ENCODE peak calls at places on chromosomes 13 and 19, in five cellular contexts. H, M, J, O and T are unnamed samples.

GRCh38 chr19:55454787-55455243 is 6.6 kb downstream of the ISOC2 start:
- DNase-seq in O (no peak), M (peak), J (no peak), H (peak), T (peak)

GRCh38 chr13:94239135-94239534 is 240.3 kb downstream of the DCT start:
- DNase-seq in M (no peak), O (no peak), H (peak), J (no peak), T (peak)

GRCh38 chr19:39420769-39421168 is 8.3 kb downstream of the PLEKHG2 start:
- DNase-seq in M (no peak), O (no peak), H (no peak), J (no peak), T (no peak)

GRCh38 chr13:73403362-73404150 is 344.8 kb downstream of the KLF5 start:
- DNase-seq in J (no peak), O (no peak), M (no peak), H (no peak), T (no peak)

GRCh38 chr19:38699027-38699346 is 45.3 kb downstream of the CAPN12 start:
- DNase-seq in H (no peak), O (no peak), M (no peak), J (no peak), T (no peak)

GRCh38 chr19:32223595-32224370 is 121.6 kb upstream of the ZNF507 start:
- DNase-seq in O (no peak), M (peak), J (no peak), H (no peak), T (no peak)

GRCh38 chr19:22601906-22602630 is 32.1 kb upstream of the ZNF492 start:
- DNase-seq in M (no peak), O (peak), H (no peak), J (no peak), T (no peak)

GRCh38 chr13:112777637-112778406 is 88.0 kb downstream of the ATP11A start:
- DNase-seq in H (no peak), J (no peak), O (peak), M (no peak), T (no peak)

GRCh38 chr13:27533155-27533643 is 82.8 kb upstream of the MTIF3 start:
- DNase-seq in M (peak), J (peak), O (peak), H (peak), T (peak)

GRCh38 chr19:38224014-38224862 is at the start of gene DPF1:
- DNase-seq in M (peak), J (peak), O (no peak), H (peak), T (peak)

GRCh38 chr19:3110126-3110825 is 16.1 kb downstream of the GNA11 start:
- DNase-seq in J (peak), O (no peak), M (no peak), H (no peak), T (no peak)

GRCh38 chr13:66345988-66346387 is 884.1 kb downstream of the PCDH9 start:
- DNase-seq in H (no peak), O (no peak), M (no peak), J (no peak), T (no peak)

GRCh38 chr13:76903544-76904162 is 17.4 kb upstream of the KCTD12 start:
- DNase-seq in H (peak), J (peak), O (peak), M (peak), T (peak)

GRCh38 chr13:67223024-67223423 is 7.1 kb downstream of the PCDH9 start:
- DNase-seq in H (peak), J (no peak), M (no peak), O (no peak), T (peak)

GRCh38 chr19:41937976-41938375 is 9.7 kb upstream of the ERFL start:
- DNase-seq in H (no peak), M (peak), J (no peak), O (no peak), T (no peak)

GRCh38 chr13:24618219-24618955 is 61.8 kb upstream of the ATP12A start:
- DNase-seq in M (no peak), J (no peak), H (no peak), O (peak), T (no peak)

GRCh38 chr13:26019241-26019640 is 32.6 kb downstream of the SHISA2 start:
- DNase-seq in O (no peak), H (no peak), J (no peak), M (no peak), T (no peak)

GRCh38 chr13:44300895-44301638 is 72.6 kb upstream of the SERP2 start:
- DNase-seq in M (no peak), H (peak), J (peak), O (no peak), T (peak)

GRCh38 chr19:13526552-13526951 is 20.3 kb upstream of the CACNA1A start:
- DNase-seq in O (no peak), M (peak), H (no peak), J (no peak), T (peak)

GRCh38 chr19:14089662-14090508 is 666 bp downstream of the SAMD1 start:
- DNase-seq in J (peak), M (peak), H (peak), O (no peak), T (peak)

GRCh38 chr13:43232866-43233265 is 209.5 kb downstream of the DNAJC15 start:
- DNase-seq in H (peak), O (no peak), M (no peak), J (no peak), T (peak)

GRCh38 chr13:50389726-50390125 is 374.5 kb downstream of the KCNRG start:
- DNase-seq in H (no peak), O (no peak), M (no peak), J (no peak), T (no peak)

GRCh38 chr13:28576037-28576436 is 81.1 kb upstream of the FLT1 start:
- DNase-seq in M (no peak), H (no peak), O (no peak), J (no peak), T (no peak)

GRCh38 chr13:31968473-31968872 is 63.1 kb upstream of the FRY start:
- DNase-seq in H (peak), O (no peak), M (no peak), J (peak), T (no peak)

GRCh38 chr19:6737873-6738725 is 719 bp upstream of the GPR108 start:
- DNase-seq in J (peak), O (peak), M (peak), H (peak), T (peak)

GRCh38 chr13:98456423-98456845 is 120.5 kb downstream of the STK24 start:
- DNase-seq in O (no peak), J (no peak), M (no peak), H (no peak), T (no peak)

GRCh38 chr13:110617326-110618072 is 2.2 kb downstream of the NAXD start:
- DNase-seq in J (peak), M (peak), O (no peak), H (peak), T (peak)

GRCh38 chr13:76685938-76686337 is 200.3 kb downstream of the KCTD12 start:
- DNase-seq in M (peak), O (no peak), H (no peak), J (no peak), T (no peak)

GRCh38 chr19:43779147-43779819 is 1.5 kb downstream of the KCNN4 start:
- DNase-seq in J (no peak), O (no peak), M (no peak), H (no peak), T (no peak)
- H3K4me3 ChIP-seq in J (no peak), O (no peak), M (no peak), H (no peak), T (no peak)

DNA sequence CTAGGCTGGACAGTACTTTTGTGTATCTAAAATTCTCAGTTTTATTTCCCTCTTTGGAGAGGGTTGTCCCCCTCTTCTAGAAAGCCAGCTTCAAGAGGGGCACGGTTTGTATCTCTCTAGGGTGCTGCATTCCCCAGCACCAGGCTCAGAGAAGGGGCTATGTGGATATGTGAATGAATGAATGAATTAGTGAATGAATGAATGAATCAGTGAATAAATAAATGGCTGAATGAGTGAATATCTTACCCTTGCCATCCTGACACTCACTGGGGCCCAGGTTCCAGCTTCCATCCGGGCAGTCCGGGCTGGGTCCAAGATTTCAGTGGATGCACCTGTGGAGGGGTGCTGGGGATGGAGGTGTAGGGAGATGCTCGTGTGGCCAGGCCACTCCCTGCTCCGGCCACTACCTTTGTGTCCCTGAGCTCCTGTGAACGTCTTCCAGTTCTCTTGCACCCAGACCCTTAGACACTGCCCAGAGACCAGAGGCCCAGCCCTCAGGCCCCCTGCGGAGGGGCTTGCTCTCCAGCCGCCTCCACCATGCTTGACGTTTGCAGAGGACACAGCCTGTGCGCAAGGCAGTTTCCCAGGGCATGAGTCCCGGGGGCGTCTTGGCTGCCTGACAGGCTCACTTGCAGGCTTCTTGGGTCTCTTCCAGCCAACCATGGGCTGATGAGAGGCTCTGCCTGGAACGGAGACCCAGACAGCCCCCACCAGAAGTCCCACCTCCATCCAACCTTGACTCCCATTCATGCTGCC is 2.8 kb upstream of the KCNN1 start:
- DNase-seq in H (peak), J (no peak), M (no peak), O (no peak), T (no peak)
- TF ChIP-seq CTCF in H (no peak), J (no peak), M (no peak), O (no peak), T (no peak)

GRCh38 chr19:17752865-17753639 is 1.8 kb downstream of the FCHO1 start:
- DNase-seq in J (no peak), O (no peak), M (no peak), H (no peak), T (no peak)

GRCh38 chr19:17751912-17752273 is 616 bp downstream of the FCHO1 start:
- DNase-seq in J (no peak), M (no peak), O (no peak), H (no peak), T (no peak)

GRCh38 chr19:17748884-17749638 is 2.2 kb upstream of the FCHO1 start:
- DNase-seq in O (no peak), H (no peak), J (no peak), M (no peak), T (no peak)

GRCh38 chr19:17749912-17750317 is 1.4 kb upstream of the FCHO1 start:
- DNase-seq in J (no peak), M (no peak), O (no peak), H (peak), T (peak)

GRCh38 chr19:17751103-17751911 is at the start of gene FCHO1:
- DNase-seq in M (no peak), J (peak), H (no peak), O (no peak), T (no peak)
- H3K4me3 ChIP-seq in M (no peak), J (no peak), H (no peak), O (no peak), T (no peak)

GRCh38 chr19:17725422-17726078 is 6.3 kb downstream of the MAP1S start:
- DNase-seq in H (no peak), M (peak), J (no peak), O (no peak), T (no peak)
- TF ChIP-seq CTCF in H (peak), M (peak), J (no peak), O (no peak), T (no peak)

GRCh38 chr19:10226376-10227214 is 4.5 kb downstream of the S1PR2 start:
- DNase-seq in J (peak), O (peak), H (peak), M (no peak), T (peak)
- H3K4me3 ChIP-seq in J (no peak), O (peak), H (no peak), M (no peak), T (peak)

GRCh38 chr19:20367811-20368294 is 197.7 kb downstream of the ZNF737 start:
- DNase-seq in M (peak), H (no peak), O (no peak), J (no peak), T (no peak)
- TF ChIP-seq CTCF in M (peak), H (no peak), O (no peak), J (no peak), T (no peak)

GRCh38 chr13:48749699-48750473 is 96.2 kb downstream of the CYSLTR2 start:
- DNase-seq in M (peak), O (peak), H (peak), J (peak), T (peak)
- H3K4me3 ChIP-seq in M (no peak), O (no peak), H (no peak), J (no peak), T (no peak)